ENCODE peak calls at places on chromosomes 3 and 15, in ten cellular contexts. One of them, this sample, is unnamed.

GRCh38 chr15:82554351-82554750 is 14.1 kb upstream of the RPS17 start:
- DNase-seq in fibroblast of lung: no peak
- DNase-seq in hepatocyte: no peak
- DNase-seq in bronchial epithelial cell: no peak
- DNase-seq in tibial nerve: no peak
- DNase-seq in esophagus squamous epithelium: no peak
- DNase-seq in esophagus muscularis mucosa: no peak
- DNase-seq in heart right ventricle: no peak
- DNase-seq in body of pancreas: no peak
- DNase-seq in endodermal cell: no peak
- DNase-seq in this sample: no peak

GRCh38 chr15:41922353-41922752 is 28.5 kb upstream of the SPTBN5 start:
- DNase-seq in fibroblast of lung: no peak
- DNase-seq in hepatocyte: no peak
- DNase-seq in bronchial epithelial cell: no peak
- DNase-seq in tibial nerve: no peak
- DNase-seq in esophagus squamous epithelium: no peak
- DNase-seq in esophagus muscularis mucosa: no peak
- DNase-seq in heart right ventricle: no peak
- DNase-seq in body of pancreas: no peak
- DNase-seq in endodermal cell: no peak
- DNase-seq in this sample: no peak

GRCh38 chr3:39028466-39028865 is 23.3 kb downstream of the SCN11A start:
- DNase-seq in fibroblast of lung: no peak
- DNase-seq in hepatocyte: peak; percentile 30
- DNase-seq in bronchial epithelial cell: no peak
- DNase-seq in tibial nerve: no peak
- DNase-seq in esophagus squamous epithelium: no peak
- DNase-seq in esophagus muscularis mucosa: no peak
- DNase-seq in heart right ventricle: no peak
- DNase-seq in body of pancreas: no peak
- DNase-seq in endodermal cell: no peak
- DNase-seq in this sample: no peak

GRCh38 chr3:33256249-33256648 is 21.0 kb upstream of the FBXL2 start:
- DNase-seq in fibroblast of lung: no peak
- DNase-seq in hepatocyte: no peak
- DNase-seq in bronchial epithelial cell: no peak
- DNase-seq in tibial nerve: no peak
- DNase-seq in esophagus squamous epithelium: no peak
- DNase-seq in esophagus muscularis mucosa: no peak
- DNase-seq in heart right ventricle: no peak
- DNase-seq in body of pancreas: no peak
- DNase-seq in endodermal cell: no peak
- DNase-seq in this sample: no peak

GRCh38 chr3:139533781-139534443 is 5.6 kb downstream of the RBP1 start:
- DNase-seq in fibroblast of lung: peak; percentile 92
- DNase-seq in hepatocyte: peak; percentile 30
- DNase-seq in bronchial epithelial cell: peak; percentile 17
- DNase-seq in tibial nerve: no peak
- DNase-seq in esophagus squamous epithelium: no peak
- DNase-seq in esophagus muscularis mucosa: no peak
- DNase-seq in heart right ventricle: peak; percentile 29
- DNase-seq in body of pancreas: peak; percentile 64
- DNase-seq in endodermal cell: no peak
- DNase-seq in this sample: peak; percentile 76

GRCh38 chr3:156818890-156819289 is 7.3 kb upstream of the LEKR1 start:
- DNase-seq in fibroblast of lung: peak; percentile 92
- DNase-seq in hepatocyte: peak; percentile 34
- DNase-seq in bronchial epithelial cell: peak; percentile 96
- DNase-seq in tibial nerve: no peak
- DNase-seq in esophagus squamous epithelium: no peak
- DNase-seq in esophagus muscularis mucosa: no peak
- DNase-seq in heart right ventricle: no peak
- DNase-seq in body of pancreas: no peak
- DNase-seq in endodermal cell: no peak
- DNase-seq in this sample: no peak

GRCh38 chr3:38163117-38163870 is 2.0 kb upstream of the OXSR1 start:
- DNase-seq in fibroblast of lung: no peak
- DNase-seq in hepatocyte: peak; percentile 22
- DNase-seq in bronchial epithelial cell: no peak
- DNase-seq in tibial nerve: no peak
- DNase-seq in esophagus squamous epithelium: no peak
- DNase-seq in esophagus muscularis mucosa: peak; percentile 37
- DNase-seq in heart right ventricle: no peak
- DNase-seq in body of pancreas: no peak
- DNase-seq in endodermal cell: peak; percentile 54
- DNase-seq in this sample: no peak

GRCh38 chr3:172467170-172467824 is 19.0 kb upstream of the GHSR start:
- DNase-seq in fibroblast of lung: peak; percentile 81
- DNase-seq in hepatocyte: peak; percentile 44
- DNase-seq in bronchial epithelial cell: peak; percentile 87
- DNase-seq in tibial nerve: no peak
- DNase-seq in esophagus squamous epithelium: no peak
- DNase-seq in esophagus muscularis mucosa: no peak
- DNase-seq in heart right ventricle: no peak
- DNase-seq in body of pancreas: no peak
- DNase-seq in endodermal cell: no peak
- DNase-seq in this sample: peak; percentile 13

GRCh38 chr15:63833246-63833696 is 477 bp downstream of the HERC1 start:
- DNase-seq in fibroblast of lung: peak; percentile 64
- DNase-seq in hepatocyte: peak; percentile 72
- DNase-seq in bronchial epithelial cell: no peak
- DNase-seq in tibial nerve: no peak
- DNase-seq in esophagus squamous epithelium: no peak
- DNase-seq in esophagus muscularis mucosa: no peak
- DNase-seq in heart right ventricle: peak; percentile 41
- DNase-seq in body of pancreas: peak; percentile 48
- DNase-seq in endodermal cell: peak; percentile 80
- DNase-seq in this sample: peak; percentile 42

GRCh38 chr3:49713336-49714105 is 6.0 kb downstream of the AMIGO3 start:
- DNase-seq in fibroblast of lung: no peak
- DNase-seq in hepatocyte: no peak
- DNase-seq in bronchial epithelial cell: no peak
- DNase-seq in tibial nerve: no peak
- DNase-seq in esophagus squamous epithelium: no peak
- DNase-seq in esophagus muscularis mucosa: no peak
- DNase-seq in heart right ventricle: no peak
- DNase-seq in body of pancreas: peak; percentile 11
- DNase-seq in endodermal cell: no peak
- DNase-seq in this sample: no peak

GRCh38 chr3:143207338-143207961 is 87.9 kb downstream of the CHST2 start:
- DNase-seq in fibroblast of lung: peak; percentile 91
- DNase-seq in hepatocyte: no peak
- DNase-seq in bronchial epithelial cell: peak; percentile 7
- DNase-seq in tibial nerve: no peak
- DNase-seq in esophagus squamous epithelium: no peak
- DNase-seq in esophagus muscularis mucosa: peak; percentile 62
- DNase-seq in heart right ventricle: no peak
- DNase-seq in body of pancreas: no peak
- DNase-seq in endodermal cell: no peak
- DNase-seq in this sample: no peak

GRCh38 chr15:53434174-53434678 is 325.2 kb downstream of the WDR72 start:
- DNase-seq in fibroblast of lung: no peak
- DNase-seq in hepatocyte: no peak
- DNase-seq in bronchial epithelial cell: no peak
- DNase-seq in tibial nerve: no peak
- DNase-seq in esophagus squamous epithelium: no peak
- DNase-seq in esophagus muscularis mucosa: no peak
- DNase-seq in heart right ventricle: no peak
- DNase-seq in body of pancreas: no peak
- DNase-seq in endodermal cell: no peak
- DNase-seq in this sample: no peak

GRCh38 chr3:5304789-5305680 is 117.5 kb downstream of the EDEM1 start:
- DNase-seq in fibroblast of lung: peak; percentile 33
- DNase-seq in hepatocyte: peak; percentile 76
- DNase-seq in bronchial epithelial cell: peak; percentile 49
- DNase-seq in tibial nerve: peak; percentile 6
- DNase-seq in esophagus squamous epithelium: no peak
- DNase-seq in esophagus muscularis mucosa: no peak
- DNase-seq in heart right ventricle: no peak
- DNase-seq in body of pancreas: peak; percentile 58
- DNase-seq in endodermal cell: peak; percentile 87
- DNase-seq in this sample: peak; percentile 32

GRCh38 chr3:32297366-32297765 is 58.9 kb downstream of the CMTM8 start:
- DNase-seq in fibroblast of lung: no peak
- DNase-seq in hepatocyte: no peak
- DNase-seq in bronchial epithelial cell: no peak
- DNase-seq in tibial nerve: no peak
- DNase-seq in esophagus squamous epithelium: no peak
- DNase-seq in esophagus muscularis mucosa: no peak
- DNase-seq in heart right ventricle: no peak
- DNase-seq in body of pancreas: no peak
- DNase-seq in endodermal cell: no peak
- DNase-seq in this sample: no peak

DNA sequence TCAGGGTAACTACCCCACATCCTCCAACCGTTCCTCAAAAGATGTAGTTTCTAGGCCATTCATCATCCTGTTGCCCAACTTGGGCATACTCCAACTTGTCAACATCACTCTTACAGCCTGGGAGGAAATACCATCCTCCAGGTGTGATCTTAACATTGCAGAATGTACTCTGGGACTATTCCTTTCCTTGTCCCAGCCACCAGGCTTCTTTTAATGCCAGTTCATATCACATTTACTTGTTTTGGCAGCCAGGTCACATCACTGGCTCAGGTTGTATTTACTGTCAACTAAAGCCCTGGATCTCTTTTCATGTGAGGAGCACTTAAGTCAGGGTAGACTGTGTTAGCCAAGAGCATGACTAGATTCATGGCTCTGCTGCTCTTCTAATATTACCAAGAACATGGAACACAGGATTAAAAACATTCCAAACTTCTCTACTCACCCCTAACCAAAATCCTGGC is 4.0 kb upstream of the DENND6A start:
- DNase-seq in fibroblast of lung: peak; percentile 43
- DNase-seq in hepatocyte: no peak
- DNase-seq in bronchial epithelial cell: peak; percentile 99
- DNase-seq in tibial nerve: no peak
- DNase-seq in esophagus squamous epithelium: no peak
- DNase-seq in esophagus muscularis mucosa: no peak
- DNase-seq in heart right ventricle: no peak
- DNase-seq in body of pancreas: peak; percentile 70
- DNase-seq in endodermal cell: no peak
- DNase-seq in this sample: no peak
- TF ChIP-seq CTCF in fibroblast of lung: no peak
- TF ChIP-seq CTCF in hepatocyte: no peak
- TF ChIP-seq CTCF in bronchial epithelial cell: no peak
- TF ChIP-seq CTCF in tibial nerve: no peak
- TF ChIP-seq CTCF in esophagus squamous epithelium: no peak
- TF ChIP-seq CTCF in esophagus muscularis mucosa: no peak
- TF ChIP-seq CTCF in heart right ventricle: no peak
- TF ChIP-seq CTCF in body of pancreas: no peak
- TF ChIP-seq CTCF in endodermal cell: no peak
- TF ChIP-seq CTCF in this sample: no peak

DNA sequence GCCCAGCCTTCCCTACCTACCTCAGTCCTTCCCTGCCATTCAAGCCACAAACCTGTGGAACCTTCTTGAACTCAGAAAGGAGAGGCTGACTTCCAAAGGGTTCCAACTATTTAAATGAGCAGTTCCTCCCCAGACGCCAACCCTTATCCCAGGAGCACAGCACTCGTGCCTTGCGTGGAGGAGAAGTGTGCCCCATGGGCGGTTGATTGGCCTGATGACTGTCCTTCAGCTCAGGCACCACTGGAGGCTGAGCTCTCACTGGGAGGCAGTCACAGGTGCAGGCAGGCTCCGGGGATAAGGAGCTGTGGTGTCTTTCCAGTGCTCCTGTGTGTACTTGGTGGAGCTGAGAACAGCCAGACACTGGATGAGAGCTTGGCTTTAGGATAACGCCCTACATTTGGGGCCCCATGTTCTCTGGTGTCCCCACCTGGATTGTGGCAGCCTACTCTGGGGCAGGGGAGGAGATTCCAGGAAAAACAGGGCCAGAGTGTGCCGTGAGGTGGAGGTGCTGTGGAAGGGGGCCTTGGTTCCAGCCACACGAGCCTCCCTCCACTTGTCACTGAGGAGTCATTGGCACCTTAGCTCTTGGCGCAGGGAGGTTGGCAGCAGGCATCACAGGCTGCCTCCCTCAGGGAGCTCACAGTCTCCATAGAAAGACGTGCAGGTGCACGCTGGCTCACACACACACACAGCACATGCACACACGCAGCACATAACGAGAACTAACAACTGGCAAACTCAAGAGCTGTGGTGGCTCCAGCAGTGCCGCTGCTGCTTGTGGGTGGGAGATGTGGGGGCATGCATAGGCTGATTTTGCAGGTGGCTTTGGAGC is 22.8 kb upstream of the EPHB3 start:
- DNase-seq in fibroblast of lung: no peak
- DNase-seq in hepatocyte: no peak
- DNase-seq in bronchial epithelial cell: no peak
- DNase-seq in tibial nerve: no peak
- DNase-seq in esophagus squamous epithelium: no peak
- DNase-seq in esophagus muscularis mucosa: peak; percentile 83
- DNase-seq in heart right ventricle: no peak
- DNase-seq in body of pancreas: no peak
- DNase-seq in endodermal cell: peak; percentile 69
- DNase-seq in this sample: no peak
- H3K27me3 ChIP-seq in fibroblast of lung: peaks cover 30% of the 10 kb centered on the region
- H3K27me3 ChIP-seq in hepatocyte: peaks cover 14% of the 10 kb centered on the region
- H3K27me3 ChIP-seq in bronchial epithelial cell: no peaks in the 10 kb centered on the region
- H3K27me3 ChIP-seq in tibial nerve: peaks cover 64% of the 10 kb centered on the region
- H3K27me3 ChIP-seq in esophagus squamous epithelium: peaks cover 77% of the 10 kb centered on the region
- H3K27me3 ChIP-seq in esophagus muscularis mucosa: peaks cover 81% of the 10 kb centered on the region
- H3K27me3 ChIP-seq in heart right ventricle: peaks cover 34% of the 10 kb centered on the region
- H3K27me3 ChIP-seq in body of pancreas: no peaks in the 10 kb centered on the region
- H3K27me3 ChIP-seq in endodermal cell: peaks cover 5% of the 10 kb centered on the region
- H3K27me3 ChIP-seq in this sample: peaks cover 72% of the 10 kb centered on the region

GRCh38 chr3:16913264-16913580 is 28.5 kb downstream of the PLCL2 start:
- DNase-seq in fibroblast of lung: no peak
- DNase-seq in hepatocyte: no peak
- DNase-seq in bronchial epithelial cell: no peak
- DNase-seq in tibial nerve: no peak
- DNase-seq in esophagus squamous epithelium: no peak
- DNase-seq in esophagus muscularis mucosa: no peak
- DNase-seq in heart right ventricle: no peak
- DNase-seq in body of pancreas: no peak
- DNase-seq in endodermal cell: no peak
- DNase-seq in this sample: no peak
- H3K4me3 ChIP-seq in fibroblast of lung: no peak overlapping the region
- H3K4me3 ChIP-seq in hepatocyte: no peak overlapping the region
- H3K4me3 ChIP-seq in bronchial epithelial cell: no peak overlapping the region
- H3K4me3 ChIP-seq in tibial nerve: no peak overlapping the region
- H3K4me3 ChIP-seq in esophagus squamous epithelium: no peak overlapping the region
- H3K4me3 ChIP-seq in esophagus muscularis mucosa: no peak overlapping the region
- H3K4me3 ChIP-seq in heart right ventricle: no peak overlapping the region
- H3K4me3 ChIP-seq in body of pancreas: no peak overlapping the region
- H3K4me3 ChIP-seq in endodermal cell: no peak overlapping the region
- H3K4me3 ChIP-seq in this sample: no peak overlapping the region

DNA sequence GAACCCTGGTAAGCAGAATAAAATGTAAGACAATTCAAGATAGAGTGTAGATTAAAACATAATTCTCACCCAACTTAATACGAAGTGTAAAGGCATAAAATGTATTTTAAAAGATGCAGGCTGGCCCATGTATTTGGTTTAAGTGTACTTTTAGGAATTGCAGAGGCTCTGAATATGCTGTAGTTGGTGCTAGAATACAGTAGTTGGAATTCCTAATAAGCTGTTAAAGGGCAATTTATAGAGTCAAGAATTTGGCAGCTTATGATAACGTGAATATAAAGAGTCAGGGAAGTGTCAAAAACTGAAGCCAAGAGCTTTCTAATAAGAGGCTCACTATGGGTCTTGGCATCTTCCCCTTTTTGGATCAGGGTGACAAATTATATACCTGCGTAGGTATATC is 36.5 kb downstream of the ADAMTS9 start:
- DNase-seq in fibroblast of lung: no peak
- DNase-seq in hepatocyte: no peak
- DNase-seq in bronchial epithelial cell: no peak
- DNase-seq in tibial nerve: no peak
- DNase-seq in esophagus squamous epithelium: no peak
- DNase-seq in esophagus muscularis mucosa: no peak
- DNase-seq in heart right ventricle: no peak
- DNase-seq in body of pancreas: no peak
- DNase-seq in endodermal cell: no peak
- DNase-seq in this sample: no peak
- TF ChIP-seq CTCF in fibroblast of lung: no peak
- TF ChIP-seq CTCF in hepatocyte: no peak
- TF ChIP-seq CTCF in bronchial epithelial cell: no peak
- TF ChIP-seq CTCF in tibial nerve: no peak
- TF ChIP-seq CTCF in esophagus squamous epithelium: no peak
- TF ChIP-seq CTCF in esophagus muscularis mucosa: peak; percentile 39
- TF ChIP-seq CTCF in heart right ventricle: peak; percentile 24
- TF ChIP-seq CTCF in body of pancreas: no peak
- TF ChIP-seq CTCF in endodermal cell: peak; percentile 8
- TF ChIP-seq CTCF in this sample: no peak

This sample was measured in BE2C.